ENCODE peak calls at places on chromosomes 16 and 17, in seven cellular contexts. One of them, this sample, is unnamed.
A peak's percentile ranks its signal among the peaks of the same experiment; 100 is the strongest.

GRCh38 chr16:29820271-29820701 is at the start of gene MVP:
- DNase-seq in OCI-LY7: peak; percentile 72
- DNase-seq in PC-3: peak; percentile 59
- DNase-seq in HCT116: no peak
- DNase-seq in GM23248: peak; percentile 87
- DNase-seq in SK-N-SH: peak; percentile 72
- DNase-seq in MM.1S: peak; percentile 78
- DNase-seq in this sample: no peak

GRCh38 chr16:19753815-19754643 is 36.0 kb downstream of the IQCK start:
- DNase-seq in OCI-LY7: no peak
- DNase-seq in PC-3: peak; percentile 74
- DNase-seq in HCT116: no peak
- DNase-seq in GM23248: peak; percentile 47
- DNase-seq in SK-N-SH: no peak
- DNase-seq in MM.1S: no peak
- DNase-seq in this sample: no peak

GRCh38 chr16:67431805-67432476 is 1.0 kb downstream of the HSD11B2 start:
- DNase-seq in OCI-LY7: no peak
- DNase-seq in PC-3: no peak
- DNase-seq in HCT116: no peak
- DNase-seq in GM23248: no peak
- DNase-seq in SK-N-SH: peak; percentile 51
- DNase-seq in MM.1S: no peak
- DNase-seq in this sample: peak; percentile 44

GRCh38 chr17:12463102-12463501 is 202.6 kb upstream of the MYOCD start:
- DNase-seq in OCI-LY7: no peak
- DNase-seq in PC-3: no peak
- DNase-seq in HCT116: no peak
- DNase-seq in GM23248: peak; percentile 40
- DNase-seq in SK-N-SH: no peak
- DNase-seq in MM.1S: no peak
- DNase-seq in this sample: no peak

GRCh38 chr16:82287948-82288347 is 117.9 kb upstream of the MPHOSPH6 start:
- DNase-seq in OCI-LY7: no peak
- DNase-seq in PC-3: no peak
- DNase-seq in HCT116: no peak
- DNase-seq in GM23248: no peak
- DNase-seq in SK-N-SH: no peak
- DNase-seq in MM.1S: no peak
- DNase-seq in this sample: no peak

GRCh38 chr17:48024149-48025039 is 13.2 kb downstream of the COPZ2 start:
- DNase-seq in OCI-LY7: no peak
- DNase-seq in PC-3: peak; percentile 94
- DNase-seq in HCT116: peak; percentile 74
- DNase-seq in GM23248: peak; percentile 83
- DNase-seq in SK-N-SH: no peak
- DNase-seq in MM.1S: peak; percentile 25
- DNase-seq in this sample: peak; percentile 77

GRCh38 chr16:65120811-65121721 is 797 bp downstream of the CDH11 start:
- DNase-seq in OCI-LY7: no peak
- DNase-seq in PC-3: no peak
- DNase-seq in HCT116: no peak
- DNase-seq in GM23248: peak; percentile 56
- DNase-seq in SK-N-SH: peak; percentile 62
- DNase-seq in MM.1S: no peak
- DNase-seq in this sample: peak; percentile 59

GRCh38 chr17:75589017-75589918 is 1.7 kb downstream of the MYO15B start:
- DNase-seq in OCI-LY7: peak; percentile 98
- DNase-seq in PC-3: peak; percentile 94
- DNase-seq in HCT116: peak; percentile 71
- DNase-seq in GM23248: peak; percentile 91
- DNase-seq in SK-N-SH: peak; percentile 100
- DNase-seq in MM.1S: peak; percentile 82
- DNase-seq in this sample: peak; percentile 99

GRCh38 chr17:4741544-4741943 is 1.8 kb upstream of the CXCL16 start:
- DNase-seq in OCI-LY7: no peak
- DNase-seq in PC-3: no peak
- DNase-seq in HCT116: no peak
- DNase-seq in GM23248: no peak
- DNase-seq in SK-N-SH: no peak
- DNase-seq in MM.1S: no peak
- DNase-seq in this sample: no peak

GRCh38 chr17:2421315-2422147 is 20.7 kb upstream of the MNT start:
- DNase-seq in OCI-LY7: peak; percentile 16
- DNase-seq in PC-3: no peak
- DNase-seq in HCT116: no peak
- DNase-seq in GM23248: no peak
- DNase-seq in SK-N-SH: no peak
- DNase-seq in MM.1S: no peak
- DNase-seq in this sample: peak; percentile 35

GRCh38 chr17:65472602-65473001 is 88.8 kb downstream of the AXIN2 start:
- DNase-seq in OCI-LY7: no peak
- DNase-seq in PC-3: no peak
- DNase-seq in HCT116: no peak
- DNase-seq in GM23248: peak; percentile 85
- DNase-seq in SK-N-SH: no peak
- DNase-seq in MM.1S: no peak
- DNase-seq in this sample: no peak

GRCh38 chr16:47037396-47037745 is 63.9 kb upstream of the DNAJA2 start:
- DNase-seq in OCI-LY7: peak; percentile 38
- DNase-seq in PC-3: no peak
- DNase-seq in HCT116: no peak
- DNase-seq in GM23248: no peak
- DNase-seq in SK-N-SH: no peak
- DNase-seq in MM.1S: peak; percentile 6
- DNase-seq in this sample: peak; percentile 48

GRCh38 chr17:78224226-78225087 is 7.0 kb upstream of the TMEM235 start:
- DNase-seq in OCI-LY7: no peak
- DNase-seq in PC-3: no peak
- DNase-seq in HCT116: no peak
- DNase-seq in GM23248: no peak
- DNase-seq in SK-N-SH: peak; percentile 89
- DNase-seq in MM.1S: no peak
- DNase-seq in this sample: no peak

GRCh38 chr17:55285340-55286301 is 20.9 kb downstream of the HLF start:
- DNase-seq in OCI-LY7: no peak
- DNase-seq in PC-3: no peak
- DNase-seq in HCT116: no peak
- DNase-seq in GM23248: peak; percentile 52
- DNase-seq in SK-N-SH: no peak
- DNase-seq in MM.1S: no peak
- DNase-seq in this sample: no peak

GRCh38 chr17:61305024-61305423 is 94.6 kb upstream of the TBX2 start:
- DNase-seq in OCI-LY7: no peak
- DNase-seq in PC-3: no peak
- DNase-seq in HCT116: no peak
- DNase-seq in GM23248: peak; percentile 49
- DNase-seq in SK-N-SH: no peak
- DNase-seq in MM.1S: no peak
- DNase-seq in this sample: no peak

GRCh38 chr16:67490330-67491096 is 7.2 kb upstream of the AGRP start:
- DNase-seq in OCI-LY7: no peak
- DNase-seq in PC-3: peak; percentile 32
- DNase-seq in HCT116: no peak
- DNase-seq in GM23248: peak; percentile 80
- DNase-seq in SK-N-SH: no peak
- DNase-seq in MM.1S: no peak
- DNase-seq in this sample: no peak

DNA sequence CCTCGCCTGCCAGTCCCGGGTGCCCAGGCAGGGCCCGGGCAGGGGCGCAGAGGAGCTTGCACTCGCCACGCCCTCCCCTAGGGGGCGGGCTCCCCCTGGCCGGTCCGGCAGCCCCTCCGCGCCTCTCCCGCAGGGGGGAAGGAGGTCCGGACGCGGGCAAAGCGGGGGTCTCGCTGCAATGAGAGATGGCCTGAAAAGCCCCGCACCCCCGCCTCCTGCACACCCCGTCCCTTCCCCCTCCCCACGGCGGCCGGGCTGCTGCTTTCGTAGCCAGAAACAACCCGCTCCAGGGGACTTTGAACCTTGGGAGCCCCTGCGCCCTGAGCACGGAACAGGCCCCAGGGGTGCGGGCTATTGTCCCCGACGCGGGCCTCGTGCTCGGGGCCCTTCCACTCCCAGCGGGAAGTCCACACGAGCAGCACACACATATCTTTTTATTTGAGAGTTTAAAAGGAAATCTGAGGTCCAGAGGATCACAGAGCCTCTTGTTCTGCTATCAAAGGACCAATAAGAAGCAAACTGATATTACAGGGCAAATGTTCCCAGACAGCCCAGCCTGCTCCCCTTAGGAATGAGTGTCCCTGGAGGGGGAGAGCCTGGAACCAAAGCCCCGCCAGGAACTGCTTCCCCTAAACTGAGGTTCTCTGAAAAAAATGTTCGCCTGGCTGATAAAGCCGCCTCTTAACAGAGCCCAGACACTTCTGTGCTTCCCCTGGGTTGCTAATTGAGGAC is 5.8 kb upstream of the CBX4 start:
- DNase-seq in OCI-LY7: peak; percentile 70
- DNase-seq in PC-3: peak; percentile 63
- DNase-seq in HCT116: no peak
- DNase-seq in GM23248: peak; percentile 58
- DNase-seq in SK-N-SH: peak; percentile 98
- DNase-seq in MM.1S: peak; percentile 36
- DNase-seq in this sample: peak; percentile 85
- H2AFZ ChIP-seq in OCI-LY7: no peak overlapping the region
- H2AFZ ChIP-seq in PC-3: peak overlapping the region; percentile 86
- H2AFZ ChIP-seq in HCT116: peak overlapping the region; percentile 92
- H2AFZ ChIP-seq in GM23248: peak overlapping the region; percentile 67
- H2AFZ ChIP-seq in SK-N-SH: peak overlapping the region; percentile 79
- H2AFZ ChIP-seq in MM.1S: no peak overlapping the region
- H2AFZ ChIP-seq in this sample: no peak overlapping the region

GRCh38 chr16:87554754-87555427 is 47.4 kb upstream of the JPH3 start:
- DNase-seq in OCI-LY7: no peak
- DNase-seq in PC-3: no peak
- DNase-seq in HCT116: no peak
- DNase-seq in GM23248: no peak
- DNase-seq in SK-N-SH: no peak
- DNase-seq in MM.1S: no peak
- DNase-seq in this sample: no peak
- TF ChIP-seq EZH2phosphoT487 in OCI-LY7: no peak
- TF ChIP-seq EZH2phosphoT487 in PC-3: no peak
- TF ChIP-seq EZH2phosphoT487 in HCT116: no peak
- TF ChIP-seq EZH2phosphoT487 in GM23248: no peak
- TF ChIP-seq EZH2phosphoT487 in SK-N-SH: no peak
- TF ChIP-seq EZH2phosphoT487 in MM.1S: no peak
- TF ChIP-seq EZH2phosphoT487 in this sample: no peak

GRCh38 chr17:9843152-9844010 is 17.7 kb downstream of the GLP2R start:
- DNase-seq in OCI-LY7: no peak
- DNase-seq in PC-3: no peak
- DNase-seq in HCT116: no peak
- DNase-seq in GM23248: peak; percentile 47
- DNase-seq in SK-N-SH: no peak
- DNase-seq in MM.1S: no peak
- DNase-seq in this sample: no peak
- H3K4me2 ChIP-seq in OCI-LY7: no peak overlapping the region
- H3K4me2 ChIP-seq in PC-3: no peak overlapping the region
- H3K4me2 ChIP-seq in HCT116: no peak overlapping the region
- H3K4me2 ChIP-seq in GM23248: no peak overlapping the region
- H3K4me2 ChIP-seq in SK-N-SH: no peak overlapping the region
- H3K4me2 ChIP-seq in MM.1S: no peak overlapping the region
- H3K4me2 ChIP-seq in this sample: no peak overlapping the region

GRCh38 chr17:35170968-35171771 is 23.0 kb downstream of the SLC35G3 start:
- DNase-seq in OCI-LY7: peak; percentile 4
- DNase-seq in PC-3: peak; percentile 64
- DNase-seq in HCT116: no peak
- DNase-seq in GM23248: peak; percentile 59
- DNase-seq in SK-N-SH: no peak
- DNase-seq in MM.1S: peak; percentile 27
- DNase-seq in this sample: no peak
- H2AFZ ChIP-seq in OCI-LY7: no peak overlapping the region
- H2AFZ ChIP-seq in PC-3: peak overlapping the region; percentile 65
- H2AFZ ChIP-seq in HCT116: no peak overlapping the region
- H2AFZ ChIP-seq in GM23248: no peak overlapping the region
- H2AFZ ChIP-seq in SK-N-SH: no peak overlapping the region
- H2AFZ ChIP-seq in MM.1S: no peak overlapping the region
- H2AFZ ChIP-seq in this sample: no peak overlapping the region

DNA sequence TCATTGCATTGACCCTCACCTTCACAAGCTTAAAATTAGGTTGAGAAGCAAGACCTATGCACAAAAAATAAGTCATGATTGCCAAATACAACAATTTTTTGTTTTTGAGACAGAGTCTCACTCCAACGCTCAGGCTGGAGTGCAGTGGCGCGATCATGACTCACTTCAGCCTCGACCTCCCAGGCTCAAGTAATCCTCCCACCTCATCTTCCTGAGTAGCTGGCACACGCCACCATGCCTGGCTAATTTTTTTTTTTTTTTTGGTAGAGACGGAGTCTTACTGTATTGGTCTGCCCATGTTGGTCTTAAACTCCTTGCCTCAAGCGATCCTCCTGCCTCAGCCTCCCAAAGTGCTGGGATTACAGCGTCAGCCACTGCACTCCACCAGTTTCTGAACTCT is 24.1 kb downstream of the ZNF652 start:
- DNase-seq in OCI-LY7: no peak
- DNase-seq in PC-3: no peak
- DNase-seq in HCT116: no peak
- DNase-seq in GM23248: peak; percentile 28
- DNase-seq in SK-N-SH: no peak
- DNase-seq in MM.1S: no peak
- DNase-seq in this sample: no peak
- TF ChIP-seq EZH2phosphoT487 in OCI-LY7: no peak
- TF ChIP-seq EZH2phosphoT487 in PC-3: no peak
- TF ChIP-seq EZH2phosphoT487 in HCT116: no peak
- TF ChIP-seq EZH2phosphoT487 in GM23248: no peak
- TF ChIP-seq EZH2phosphoT487 in SK-N-SH: no peak
- TF ChIP-seq EZH2phosphoT487 in MM.1S: no peak
- TF ChIP-seq EZH2phosphoT487 in this sample: no peak

DNA sequence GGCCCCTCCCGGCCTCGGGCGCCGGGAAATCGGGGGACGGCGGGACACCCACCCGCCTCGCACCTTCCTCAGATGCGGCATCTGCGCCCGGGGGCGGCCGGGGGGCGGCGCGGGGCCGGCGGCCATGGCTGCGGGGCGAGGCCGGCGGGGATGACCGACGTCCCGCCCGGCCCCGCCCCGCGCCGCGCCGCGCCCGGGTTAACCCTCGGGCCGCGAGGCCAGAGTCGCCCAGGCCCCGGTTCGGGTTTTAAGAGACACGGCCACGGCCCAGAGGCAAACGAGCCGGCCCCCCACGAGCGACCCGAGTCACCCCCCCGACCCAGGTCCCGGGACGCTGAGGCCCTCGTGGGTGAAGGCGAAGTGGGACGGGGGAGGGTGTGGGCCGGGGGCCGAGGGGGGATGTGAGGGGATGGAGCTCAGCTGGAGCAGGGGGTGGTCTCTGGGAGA is at the start of gene RGS11:
- DNase-seq in OCI-LY7: no peak
- DNase-seq in PC-3: no peak
- DNase-seq in HCT116: no peak
- DNase-seq in GM23248: peak; percentile 45
- DNase-seq in SK-N-SH: peak; percentile 81
- DNase-seq in MM.1S: no peak
- DNase-seq in this sample: no peak
- H3K4me2 ChIP-seq in OCI-LY7: peak within 1 kb of the TSS; percentile 6
- H3K4me2 ChIP-seq in PC-3: peak within 1 kb of the TSS; percentile 81
- H3K4me2 ChIP-seq in HCT116: no peak within 1 kb of the TSS
- H3K4me2 ChIP-seq in GM23248: peak within 1 kb of the TSS; percentile 36
- H3K4me2 ChIP-seq in SK-N-SH: peak within 1 kb of the TSS; percentile 44
- H3K4me2 ChIP-seq in MM.1S: no peak within 1 kb of the TSS
- H3K4me2 ChIP-seq in this sample: peak within 1 kb of the TSS; percentile 92

This sample was measured in neural progenitor cell.